ENCODE peak calls at places on chromosomes 13 and 19, in ten cellular contexts. One of them, this sample, is unnamed.
A peak's percentile ranks its signal among the peaks of the same experiment; 100 is the strongest.

GRCh38 chr13:71912524-71912923 is 45.5 kb upstream of the DACH1 start:
- DNase-seq in GM12864: no peak
- DNase-seq in PC-3: peak; percentile 2
- DNase-seq in brain microvascular endothelial cell: no peak
- DNase-seq in mucosa of descending colon: no peak
- DNase-seq in GM23338: no peak
- DNase-seq in thyroid gland: no peak
- DNase-seq in heart left ventricle: no peak
- DNase-seq in epithelial cell of esophagus: no peak
- DNase-seq in cardiac fibroblast: no peak
- DNase-seq in this sample: no peak

GRCh38 chr19:54133312-54133956 is 4.1 kb upstream of the CNOT3 start:
- DNase-seq in mucosa of descending colon: no peak
- DNase-seq in epithelial cell of esophagus: peak; percentile 55
- DNase-seq in GM12864: peak; percentile 49
- DNase-seq in cardiac fibroblast: no peak
- DNase-seq in PC-3: peak; percentile 52
- DNase-seq in GM23338: peak; percentile 56
- DNase-seq in heart left ventricle: no peak
- DNase-seq in brain microvascular endothelial cell: no peak
- DNase-seq in thyroid gland: no peak
- DNase-seq in this sample: peak; percentile 40

GRCh38 chr13:43387880-43388279 is 364.5 kb downstream of the DNAJC15 start:
- DNase-seq in GM12864: no peak
- DNase-seq in GM23338: no peak
- DNase-seq in cardiac fibroblast: no peak
- DNase-seq in heart left ventricle: no peak
- DNase-seq in thyroid gland: no peak
- DNase-seq in epithelial cell of esophagus: no peak
- DNase-seq in brain microvascular endothelial cell: no peak
- DNase-seq in PC-3: no peak
- DNase-seq in mucosa of descending colon: no peak
- DNase-seq in this sample: no peak

GRCh38 chr19:54128796-54129616 is 8.6 kb upstream of the CNOT3 start:
- DNase-seq in brain microvascular endothelial cell: no peak
- DNase-seq in epithelial cell of esophagus: no peak
- DNase-seq in cardiac fibroblast: no peak
- DNase-seq in GM12864: no peak
- DNase-seq in mucosa of descending colon: no peak
- DNase-seq in heart left ventricle: no peak
- DNase-seq in GM23338: no peak
- DNase-seq in PC-3: no peak
- DNase-seq in thyroid gland: no peak
- DNase-seq in this sample: no peak

GRCh38 chr13:109869312-109870237 is 83.2 kb upstream of the IRS2 start:
- DNase-seq in PC-3: no peak
- DNase-seq in thyroid gland: peak; percentile 90
- DNase-seq in GM23338: peak; percentile 28
- DNase-seq in cardiac fibroblast: peak; percentile 83
- DNase-seq in brain microvascular endothelial cell: peak; percentile 27
- DNase-seq in mucosa of descending colon: peak; percentile 32
- DNase-seq in heart left ventricle: peak; percentile 91
- DNase-seq in GM12864: no peak
- DNase-seq in epithelial cell of esophagus: peak; percentile 30
- DNase-seq in this sample: peak; percentile 66

GRCh38 chr13:24671367-24672117 is 8.7 kb upstream of the ATP12A start:
- DNase-seq in PC-3: peak; percentile 86
- DNase-seq in cardiac fibroblast: peak; percentile 89
- DNase-seq in epithelial cell of esophagus: peak; percentile 97
- DNase-seq in mucosa of descending colon: peak; percentile 76
- DNase-seq in GM12864: no peak
- DNase-seq in thyroid gland: peak; percentile 34
- DNase-seq in brain microvascular endothelial cell: peak; percentile 86
- DNase-seq in GM23338: peak; percentile 87
- DNase-seq in heart left ventricle: no peak
- DNase-seq in this sample: peak; percentile 96

GRCh38 chr19:49916839-49917733 is 11.9 kb upstream of the ATF5 start:
- DNase-seq in PC-3: no peak
- DNase-seq in GM12864: no peak
- DNase-seq in GM23338: peak; percentile 66
- DNase-seq in epithelial cell of esophagus: peak; percentile 35
- DNase-seq in brain microvascular endothelial cell: no peak
- DNase-seq in heart left ventricle: no peak
- DNase-seq in thyroid gland: no peak
- DNase-seq in cardiac fibroblast: no peak
- DNase-seq in mucosa of descending colon: no peak
- DNase-seq in this sample: no peak

GRCh38 chr13:111907341-111907880 is 159.5 kb upstream of the SOX1 start:
- DNase-seq in heart left ventricle: no peak
- DNase-seq in GM12864: no peak
- DNase-seq in PC-3: no peak
- DNase-seq in mucosa of descending colon: no peak
- DNase-seq in cardiac fibroblast: no peak
- DNase-seq in brain microvascular endothelial cell: no peak
- DNase-seq in thyroid gland: no peak
- DNase-seq in GM23338: no peak
- DNase-seq in epithelial cell of esophagus: no peak
- DNase-seq in this sample: no peak

GRCh38 chr13:30600470-30600869 is 17.2 kb upstream of the USPL1 start:
- DNase-seq in brain microvascular endothelial cell: no peak
- DNase-seq in GM23338: no peak
- DNase-seq in mucosa of descending colon: no peak
- DNase-seq in heart left ventricle: no peak
- DNase-seq in GM12864: no peak
- DNase-seq in cardiac fibroblast: peak; percentile 22
- DNase-seq in PC-3: no peak
- DNase-seq in epithelial cell of esophagus: no peak
- DNase-seq in thyroid gland: no peak
- DNase-seq in this sample: no peak

GRCh38 chr13:52713894-52714293 is 25.7 kb downstream of the CNMD start:
- DNase-seq in heart left ventricle: peak; percentile 44
- DNase-seq in GM23338: no peak
- DNase-seq in mucosa of descending colon: peak; percentile 42
- DNase-seq in brain microvascular endothelial cell: no peak
- DNase-seq in GM12864: no peak
- DNase-seq in thyroid gland: no peak
- DNase-seq in cardiac fibroblast: peak; percentile 23
- DNase-seq in epithelial cell of esophagus: no peak
- DNase-seq in PC-3: no peak
- DNase-seq in this sample: no peak

GRCh38 chr13:61778531-61778930 is 362.9 kb upstream of the PCDH20 start:
- DNase-seq in cardiac fibroblast: no peak
- DNase-seq in GM12864: no peak
- DNase-seq in mucosa of descending colon: no peak
- DNase-seq in thyroid gland: no peak
- DNase-seq in heart left ventricle: no peak
- DNase-seq in GM23338: peak; percentile 51
- DNase-seq in PC-3: no peak
- DNase-seq in brain microvascular endothelial cell: no peak
- DNase-seq in epithelial cell of esophagus: no peak
- DNase-seq in this sample: no peak

GRCh38 chr13:52449323-52450011 is 967 bp downstream of the VPS36 start:
- DNase-seq in heart left ventricle: no peak
- DNase-seq in GM12864: no peak
- DNase-seq in PC-3: no peak
- DNase-seq in epithelial cell of esophagus: no peak
- DNase-seq in GM23338: no peak
- DNase-seq in brain microvascular endothelial cell: no peak
- DNase-seq in mucosa of descending colon: no peak
- DNase-seq in thyroid gland: no peak
- DNase-seq in cardiac fibroblast: no peak
- DNase-seq in this sample: no peak

GRCh38 chr13:39835253-39835652 is 179.8 kb downstream of the COG6 start:
- DNase-seq in heart left ventricle: no peak
- DNase-seq in epithelial cell of esophagus: no peak
- DNase-seq in thyroid gland: no peak
- DNase-seq in GM23338: no peak
- DNase-seq in GM12864: no peak
- DNase-seq in cardiac fibroblast: no peak
- DNase-seq in PC-3: peak; percentile 9
- DNase-seq in brain microvascular endothelial cell: peak; percentile 48
- DNase-seq in mucosa of descending colon: no peak
- DNase-seq in this sample: no peak

GRCh38 chr19:622666-623065 is 10.7 kb downstream of the POLRMT start:
- DNase-seq in PC-3: no peak
- DNase-seq in epithelial cell of esophagus: no peak
- DNase-seq in thyroid gland: no peak
- DNase-seq in mucosa of descending colon: no peak
- DNase-seq in GM23338: no peak
- DNase-seq in cardiac fibroblast: no peak
- DNase-seq in GM12864: no peak
- DNase-seq in heart left ventricle: no peak
- DNase-seq in brain microvascular endothelial cell: no peak
- DNase-seq in this sample: no peak

GRCh38 chr19:7670790-7671189 is 1.9 kb downstream of the RETN start:
- DNase-seq in heart left ventricle: no peak
- DNase-seq in PC-3: no peak
- DNase-seq in GM23338: peak; percentile 45
- DNase-seq in thyroid gland: no peak
- DNase-seq in epithelial cell of esophagus: no peak
- DNase-seq in brain microvascular endothelial cell: no peak
- DNase-seq in cardiac fibroblast: no peak
- DNase-seq in mucosa of descending colon: no peak
- DNase-seq in GM12864: no peak
- DNase-seq in this sample: no peak
- H3K4me3 ChIP-seq in heart left ventricle: no peak overlapping the region
- H3K4me3 ChIP-seq in PC-3: no peak overlapping the region
- H3K4me3 ChIP-seq in GM23338: peak overlapping the region; percentile 79
- H3K4me3 ChIP-seq in thyroid gland: no peak overlapping the region
- H3K4me3 ChIP-seq in epithelial cell of esophagus: no peak overlapping the region
- H3K4me3 ChIP-seq in brain microvascular endothelial cell: no peak overlapping the region
- H3K4me3 ChIP-seq in cardiac fibroblast: no peak overlapping the region
- H3K4me3 ChIP-seq in mucosa of descending colon: no peak overlapping the region
- H3K4me3 ChIP-seq in GM12864: no peak overlapping the region
- H3K4me3 ChIP-seq in this sample: no peak overlapping the region

GRCh38 chr13:94658926-94659649 is 53.3 kb downstream of the SOX21 start:
- DNase-seq in epithelial cell of esophagus: peak; percentile 14
- DNase-seq in heart left ventricle: no peak
- DNase-seq in mucosa of descending colon: no peak
- DNase-seq in cardiac fibroblast: no peak
- DNase-seq in GM12864: no peak
- DNase-seq in GM23338: peak; percentile 59
- DNase-seq in thyroid gland: no peak
- DNase-seq in PC-3: peak; percentile 58
- DNase-seq in brain microvascular endothelial cell: no peak
- DNase-seq in this sample: no peak
- TF ChIP-seq CTCF in epithelial cell of esophagus: no peak
- TF ChIP-seq CTCF in heart left ventricle: no peak
- TF ChIP-seq CTCF in mucosa of descending colon: no peak
- TF ChIP-seq CTCF in cardiac fibroblast: no peak
- TF ChIP-seq CTCF in GM12864: peak; percentile 16
- TF ChIP-seq CTCF in GM23338: peak; percentile 25
- TF ChIP-seq CTCF in thyroid gland: no peak
- TF ChIP-seq CTCF in PC-3: peak; percentile 37
- TF ChIP-seq CTCF in brain microvascular endothelial cell: peak; percentile 29
- TF ChIP-seq CTCF in this sample: no peak

DNA sequence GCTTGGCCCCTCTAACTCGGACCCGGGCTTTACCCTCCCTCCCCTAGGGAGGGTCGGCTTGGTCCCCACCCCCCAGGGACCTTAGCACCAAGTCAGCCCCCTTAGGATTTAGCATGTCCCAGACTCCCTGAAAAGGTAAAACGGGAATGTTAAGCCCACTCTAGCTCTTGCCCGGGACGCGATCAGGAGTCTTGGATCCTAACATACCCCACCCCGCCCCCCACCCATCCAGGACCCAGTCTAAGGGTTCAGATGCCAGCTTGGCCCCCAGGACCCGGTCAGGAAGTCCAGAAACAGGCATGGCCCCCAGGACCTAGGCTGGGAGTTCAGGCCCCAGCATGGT is 437 bp downstream of the EPOR start:
- DNase-seq in GM23338: no peak
- DNase-seq in PC-3: no peak
- DNase-seq in thyroid gland: no peak
- DNase-seq in cardiac fibroblast: no peak
- DNase-seq in GM12864: no peak
- DNase-seq in heart left ventricle: no peak
- DNase-seq in mucosa of descending colon: no peak
- DNase-seq in brain microvascular endothelial cell: no peak
- DNase-seq in epithelial cell of esophagus: no peak
- DNase-seq in this sample: no peak
- H3K4me3 ChIP-seq in GM23338: peak overlapping the region; percentile 58
- H3K4me3 ChIP-seq in PC-3: peak overlapping the region; percentile 66
- H3K4me3 ChIP-seq in thyroid gland: peak overlapping the region; percentile 5
- H3K4me3 ChIP-seq in cardiac fibroblast: peak overlapping the region; percentile 60
- H3K4me3 ChIP-seq in GM12864: no peak overlapping the region
- H3K4me3 ChIP-seq in heart left ventricle: peak overlapping the region; percentile 48
- H3K4me3 ChIP-seq in mucosa of descending colon: no peak overlapping the region
- H3K4me3 ChIP-seq in brain microvascular endothelial cell: peak overlapping the region; percentile 45
- H3K4me3 ChIP-seq in epithelial cell of esophagus: no peak overlapping the region
- H3K4me3 ChIP-seq in this sample: no peak overlapping the region

GRCh38 chr19:35868823-35869326 is 501 bp downstream of the APLP1 start:
- DNase-seq in epithelial cell of esophagus: no peak
- DNase-seq in GM23338: peak; percentile 20
- DNase-seq in GM12864: no peak
- DNase-seq in thyroid gland: no peak
- DNase-seq in PC-3: no peak
- DNase-seq in brain microvascular endothelial cell: no peak
- DNase-seq in heart left ventricle: no peak
- DNase-seq in cardiac fibroblast: no peak
- DNase-seq in mucosa of descending colon: no peak
- DNase-seq in this sample: no peak

GRCh38 chr19:35872180-35872579 is 3.8 kb downstream of the APLP1 start:
- DNase-seq in epithelial cell of esophagus: no peak
- DNase-seq in GM23338: peak; percentile 63
- DNase-seq in brain microvascular endothelial cell: no peak
- DNase-seq in GM12864: no peak
- DNase-seq in cardiac fibroblast: no peak
- DNase-seq in heart left ventricle: no peak
- DNase-seq in thyroid gland: no peak
- DNase-seq in mucosa of descending colon: no peak
- DNase-seq in PC-3: no peak
- DNase-seq in this sample: no peak

GRCh38 chr19:35869327-35870123 is 1.2 kb downstream of the APLP1 start:
- DNase-seq in PC-3: peak; percentile 81
- DNase-seq in heart left ventricle: peak; percentile 70
- DNase-seq in cardiac fibroblast: peak; percentile 61
- DNase-seq in mucosa of descending colon: peak; percentile 71
- DNase-seq in thyroid gland: peak; percentile 61
- DNase-seq in GM12864: peak; percentile 63
- DNase-seq in GM23338: peak; percentile 99
- DNase-seq in epithelial cell of esophagus: peak; percentile 78
- DNase-seq in brain microvascular endothelial cell: peak; percentile 73
- DNase-seq in this sample: peak; percentile 54

GRCh38 chr19:35871611-35872010 is 3.2 kb downstream of the APLP1 start:
- DNase-seq in thyroid gland: no peak
- DNase-seq in GM12864: no peak
- DNase-seq in cardiac fibroblast: no peak
- DNase-seq in epithelial cell of esophagus: no peak
- DNase-seq in PC-3: no peak
- DNase-seq in heart left ventricle: no peak
- DNase-seq in mucosa of descending colon: no peak
- DNase-seq in GM23338: no peak
- DNase-seq in brain microvascular endothelial cell: no peak
- DNase-seq in this sample: no peak

DNA sequence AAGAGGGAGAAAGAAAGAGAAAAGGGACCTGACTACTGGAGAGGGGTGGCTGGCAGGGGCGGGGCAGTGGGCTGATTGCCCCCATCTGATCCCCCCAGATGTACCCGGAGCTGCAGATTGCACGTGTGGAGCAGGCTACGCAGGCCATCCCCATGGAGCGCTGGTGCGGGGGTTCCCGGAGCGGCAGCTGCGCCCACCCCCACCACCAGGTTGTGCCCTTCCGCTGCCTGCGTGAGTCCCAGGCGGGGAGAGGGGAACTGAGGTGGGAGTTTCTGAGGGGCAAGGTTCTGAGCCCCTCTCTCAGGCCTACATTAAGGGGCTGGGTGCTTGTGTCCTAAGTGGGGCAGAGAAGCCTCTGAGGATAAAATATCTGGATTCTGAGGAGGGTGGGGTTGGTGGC is 2.4 kb downstream of the APLP1 start:
- DNase-seq in GM23338: peak; percentile 67
- DNase-seq in mucosa of descending colon: no peak
- DNase-seq in PC-3: no peak
- DNase-seq in thyroid gland: no peak
- DNase-seq in cardiac fibroblast: no peak
- DNase-seq in brain microvascular endothelial cell: no peak
- DNase-seq in heart left ventricle: no peak
- DNase-seq in GM12864: no peak
- DNase-seq in epithelial cell of esophagus: no peak
- DNase-seq in this sample: no peak
- TF ChIP-seq CTCF in GM23338: peak; percentile 49
- TF ChIP-seq CTCF in mucosa of descending colon: no peak
- TF ChIP-seq CTCF in PC-3: no peak
- TF ChIP-seq CTCF in thyroid gland: no peak
- TF ChIP-seq CTCF in cardiac fibroblast: no peak
- TF ChIP-seq CTCF in brain microvascular endothelial cell: no peak
- TF ChIP-seq CTCF in heart left ventricle: no peak
- TF ChIP-seq CTCF in GM12864: no peak
- TF ChIP-seq CTCF in epithelial cell of esophagus: no peak
- TF ChIP-seq CTCF in this sample: no peak

This sample was measured in AG10803.